ENCODE peak calls at places on chromosomes 13 and 19, in ten cellular contexts. Z, B, R, H, F, I, D, C, A and Q are unnamed samples.

GRCh38 chr19:48123907-48124675 is 13.5 kb upstream of the PLA2G4C start:
- DNase-seq in D (peak; percentile 76), F (no peak), A (no peak), H (no peak), Z (peak; percentile 68), R (no peak), C (no peak), I (no peak), B (peak; percentile 96), Q (no peak)

GRCh38 chr13:75101997-75102720 is 379.8 kb downstream of the TBC1D4 start:
- DNase-seq in Z (no peak), H (peak; percentile 8), F (no peak), A (no peak), B (peak; percentile 50), C (peak; percentile 36), D (peak; percentile 32), I (no peak), R (no peak), Q (no peak)

GRCh38 chr13:94549241-94550029 is 46.5 kb downstream of the TGDS start:
- DNase-seq in F (peak; percentile 91), C (peak; percentile 87), B (peak; percentile 90), Z (peak; percentile 80), R (peak; percentile 85), I (peak; percentile 88), D (peak; percentile 95), H (peak; percentile 93), A (peak; percentile 92), Q (peak; percentile 93)

GRCh38 chr13:51769455-51770127 is 34.4 kb downstream of the DHRS12 start:
- DNase-seq in F (peak; percentile 90), D (no peak), C (no peak), R (no peak), A (no peak), Z (no peak), H (no peak), I (no peak), B (no peak), Q (no peak)

GRCh38 chr13:110677731-110678545 is 28.0 kb downstream of the CARS2 start:
- DNase-seq in D (peak; percentile 72), R (no peak), H (no peak), Z (no peak), A (no peak), F (no peak), C (no peak), B (no peak), I (no peak), Q (no peak)

GRCh38 chr19:14629557-14629956 is 45.1 kb downstream of the ADGRE3 start:
- DNase-seq in F (no peak), R (no peak), H (no peak), B (peak; percentile 12), C (no peak), I (no peak), A (no peak), D (no peak), Z (no peak), Q (no peak)

GRCh38 chr13:111665691-111666095 is 345.3 kb downstream of the TEX29 start:
- DNase-seq in C (no peak), R (no peak), I (no peak), A (no peak), H (no peak), D (no peak), Z (no peak), F (no peak), B (no peak), Q (no peak)

GRCh38 chr19:55723491-55723890 is 14.7 kb downstream of the NLRP9 start:
- DNase-seq in F (no peak), R (no peak), Z (no peak), A (no peak), D (no peak), H (no peak), I (no peak), B (no peak), C (no peak), Q (no peak)

GRCh38 chr19:7908742-7909461 is 5.2 kb downstream of the MAP2K7 start:
- DNase-seq in H (no peak), F (no peak), Z (no peak), D (no peak), A (no peak), B (no peak), C (peak; percentile 44), R (no peak), I (no peak), Q (no peak)

GRCh38 chr13:111065698-111066097 is 49.4 kb upstream of the ARHGEF7 start:
- DNase-seq in D (no peak), F (no peak), B (no peak), H (no peak), I (no peak), R (no peak), Z (no peak), A (no peak), C (no peak), Q (no peak)

GRCh38 chr19:10270180-10270615 is 722 bp upstream of the ICAM1 start:
- DNase-seq in C (peak; percentile 47), I (no peak), F (peak; percentile 50), B (no peak), H (no peak), A (no peak), R (no peak), D (no peak), Z (no peak), Q (peak; percentile 80)

GRCh38 chr19:32652893-32653625 is 21.9 kb downstream of the ANKRD27 start:
- DNase-seq in F (peak; percentile 90), I (no peak), R (no peak), A (no peak), Z (no peak), H (peak; percentile 6), B (no peak), C (no peak), D (peak; percentile 10), Q (no peak)

GRCh38 chr19:13025819-13026477 is 30.7 kb downstream of the NFIX start:
- DNase-seq in R (no peak), D (no peak), H (no peak), Z (no peak), B (no peak), I (no peak), C (no peak), A (no peak), F (no peak), Q (no peak)

GRCh38 chr13:29956771-29957170 is 106.4 kb upstream of the UBL3 start:
- DNase-seq in R (no peak), H (no peak), A (no peak), Z (no peak), D (no peak), I (no peak), C (no peak), F (no peak), B (no peak), Q (no peak)

GRCh38 chr19:38650180-38650775 is 2.8 kb downstream of the ACTN4 start:
- DNase-seq in Z (no peak), B (peak; percentile 51), I (no peak), F (peak; percentile 47), R (no peak), D (no peak), H (no peak), A (no peak), C (no peak), Q (no peak)

GRCh38 chr13:97249093-97249787 is 27.1 kb downstream of the MBNL2 start:
- DNase-seq in Z (no peak), I (no peak), B (no peak), D (no peak), F (no peak), H (no peak), C (no peak), R (no peak), A (no peak), Q (no peak)

GRCh38 chr13:112567161-112567862 is 20.6 kb downstream of the TUBGCP3 start:
- DNase-seq in C (no peak), I (no peak), B (no peak), F (no peak), R (no peak), H (no peak), A (no peak), D (no peak), Z (no peak), Q (no peak)

GRCh38 chr13:45370922-45371406 is 30.0 kb upstream of the TPT1 start:
- DNase-seq in B (no peak), R (no peak), Z (no peak), F (peak; percentile 73), A (no peak), C (peak; percentile 93), I (peak; percentile 21), H (peak; percentile 87), D (peak; percentile 70), Q (peak; percentile 28)

GRCh38 chr19:51986309-51987291 is at the start of gene ZNF350:
- DNase-seq in R (no peak), I (peak; percentile 69), C (peak; percentile 96), F (peak; percentile 92), H (peak; percentile 94), Z (peak; percentile 74), A (peak; percentile 69), B (peak; percentile 89), D (peak; percentile 93), Q (peak; percentile 83)

GRCh38 chr19:43625918-43626579 is 6.6 kb upstream of the ZNF428 start:
- DNase-seq in R (no peak), H (peak; percentile 13), C (peak; percentile 81), F (no peak), D (no peak), I (no peak), A (no peak), B (no peak), Z (no peak), Q (no peak)

GRCh38 chr13:107376393-107377085 is 808.6 kb upstream of the ARGLU1 start:
- DNase-seq in F (no peak), I (no peak), H (no peak), A (no peak), D (no peak), C (no peak), Z (no peak), R (peak; percentile 59), B (no peak), Q (no peak)

GRCh38 chr19:39297931-39298634 is 1.9 kb downstream of the IFNL1 start:
- DNase-seq in A (peak; percentile 10), I (peak; percentile 38), Z (no peak), C (no peak), B (no peak), F (no peak), H (no peak), D (no peak), R (no peak), Q (no peak)

GRCh38 chr13:32001392-32001768 is 30.2 kb upstream of the FRY start:
- DNase-seq in I (no peak), H (peak; percentile 32), F (peak; percentile 59), R (no peak), D (peak; percentile 57), Z (no peak), A (no peak), B (no peak), C (peak; percentile 74), Q (peak; percentile 12)

GRCh38 chr13:36680918-36681317 is 7.1 kb downstream of the SERTM1 start:
- DNase-seq in I (no peak), Z (no peak), C (no peak), D (no peak), H (no peak), F (no peak), R (no peak), B (no peak), A (no peak), Q (no peak)

GRCh38 chr19:40521276-40521675 is 54.5 kb downstream of the SPTBN4 start:
- DNase-seq in D (no peak), B (peak; percentile 20), C (no peak), A (no peak), R (no peak), Z (no peak), H (no peak), F (no peak), I (no peak), Q (no peak)

GRCh38 chr19:29687244-29687896 is 22.1 kb downstream of the PLEKHF1 start:
- DNase-seq in I (no peak), R (no peak), B (peak; percentile 79), A (no peak), C (no peak), F (no peak), Z (peak; percentile 76), H (no peak), D (peak; percentile 83), Q (no peak)